ENCODE peak calls at places on chromosomes 11 and 22, in six cellular contexts. D, T, U, J, K and C are unnamed samples.

GRCh38 chr11:122002926-122003325 is 113.1 kb downstream of the BLID start:
- DNase-seq in J (no peak), K (no peak), T (peak), U (no peak), D (no peak), C (no peak)

GRCh38 chr22:19873138-19873959 is 18.7 kb upstream of the GNB1L start:
- DNase-seq in K (no peak), U (peak), J (no peak), D (no peak), T (no peak), C (no peak)

GRCh38 chr22:47299211-47299878 is 536.9 kb downstream of the TBC1D22A start:
- DNase-seq in J (no peak), U (no peak), T (no peak), K (no peak), D (no peak), C (no peak)

GRCh38 chr11:26901162-26901561 is 92.8 kb upstream of the FIBIN start:
- DNase-seq in U (no peak), J (no peak), D (no peak), T (no peak), K (no peak), C (no peak)

GRCh38 chr11:127996825-127997224 is 590.5 kb downstream of the ETS1 start:
- DNase-seq in D (no peak), T (peak), K (no peak), J (no peak), U (no peak), C (peak)

GRCh38 chr11:120660024-120660565 is 148.5 kb downstream of the GRIK4 start:
- DNase-seq in U (no peak), J (peak), D (peak), T (peak), K (peak), C (peak)

GRCh38 chr11:47111318-47111804 is 65.3 kb downstream of the ARFGAP2 start:
- DNase-seq in J (no peak), U (no peak), D (no peak), K (no peak), T (no peak), C (no peak)

GRCh38 chr22:22769434-22770279 is 118.0 kb upstream of the IGLL5 start:
- DNase-seq in T (no peak), J (no peak), K (no peak), U (no peak), D (no peak), C (no peak)

GRCh38 chr11:64729851-64730382 is 6.9 kb upstream of the NRXN2 start:
- DNase-seq in U (no peak), T (no peak), K (peak), J (no peak), D (no peak), C (no peak)

GRCh38 chr22:49968313-49968830 is 7.8 kb downstream of the PIM3 start:
- DNase-seq in J (no peak), U (no peak), T (no peak), D (no peak), K (peak), C (no peak)

GRCh38 chr22:47351836-47352579 is 589.6 kb downstream of the TBC1D22A start:
- DNase-seq in J (no peak), T (no peak), D (no peak), U (no peak), K (no peak), C (no peak)

GRCh38 chr22:19398680-19399079 is 32.9 kb downstream of the HIRA start:
- DNase-seq in D (no peak), T (no peak), K (no peak), J (no peak), U (no peak), C (no peak)

GRCh38 chr11:63985812-63986155 is 454 bp upstream of the OTUB1 start:
- DNase-seq in J (no peak), T (no peak), U (no peak), K (no peak), D (peak), C (no peak)

GRCh38 chr11:12121504-12121903 is 11.1 kb downstream of the MICAL2 start:
- DNase-seq in D (no peak), K (no peak), J (no peak), U (no peak), T (no peak), C (no peak)

GRCh38 chr11:12757416-12757815 is 83.2 kb downstream of the TEAD1 start:
- DNase-seq in D (no peak), K (no peak), T (no peak), J (no peak), U (no peak), C (no peak)

GRCh38 chr22:30996462-30996861 is 27.4 kb downstream of the TUG1 start:
- DNase-seq in T (no peak), J (no peak), U (no peak), K (no peak), D (no peak), C (no peak)

GRCh38 chr11:68591719-68592118 is 92.6 kb upstream of the GAL start:
- DNase-seq in J (no peak), D (no peak), U (no peak), K (no peak), T (no peak), C (no peak)

GRCh38 chr11:33690290-33691050 is 10.2 kb downstream of the C11orf91 start:
- DNase-seq in D (no peak), K (no peak), U (no peak), T (peak), J (peak), C (peak)

GRCh38 chr11:46237248-46238077 is 40.0 kb upstream of the CREB3L1 start:
- DNase-seq in T (peak), K (peak), U (peak), J (peak), D (peak), C (peak)

GRCh38 chr11:14768789-14769188 is 123.2 kb downstream of the CYP2R1 start:
- DNase-seq in J (no peak), T (no peak), K (no peak), D (no peak), U (no peak), C (no peak)

GRCh38 chr11:31797227-31798056 is 13.7 kb downstream of the PAX6 start:
- DNase-seq in T (no peak), K (no peak), J (no peak), D (no peak), U (no peak), C (no peak)

GRCh38 chr11:46463701-46464100 is 72.1 kb upstream of the CHRM4 start:
- DNase-seq in D (no peak), J (no peak), U (no peak), K (no peak), T (no peak), C (no peak)

GRCh38 chr11:66891849-66892660 is 35.2 kb downstream of the LRFN4 start:
- DNase-seq in J (peak), D (no peak), T (peak), K (no peak), U (no peak), C (peak)

GRCh38 chr11:59216654-59217640 is 4.2 kb upstream of the MPEG1 start:
- DNase-seq in T (peak), U (no peak), K (no peak), J (peak), D (no peak), C (peak)

GRCh38 chr11:113240389-113240788 is 74.0 kb upstream of the TTC12 start:
- DNase-seq in J (no peak), U (no peak), T (no peak), D (no peak), K (no peak), C (no peak)

GRCh38 chr11:72039108-72039850 is 40.6 kb downstream of the IL18BP start:
- DNase-seq in K (no peak), T (peak), D (no peak), J (no peak), U (no peak), C (no peak)

GRCh38 chr11:72470386-72470785 is 36.1 kb upstream of the CLPB start:
- DNase-seq in K (no peak), D (no peak), U (no peak), J (no peak), T (no peak), C (no peak)

GRCh38 chr11:32884770-32885384 is 7.7 kb upstream of the QSER1 start:
- DNase-seq in T (no peak), U (no peak), D (no peak), J (no peak), K (no peak), C (peak)

GRCh38 chr11:126127898-126128297 is 65.2 kb upstream of the CDON start:
- DNase-seq in U (no peak), T (no peak), J (no peak), K (peak), D (no peak), C (no peak)

GRCh38 chr22:36544107-36544620 is 15.2 kb upstream of the EIF3D start:
- DNase-seq in J (no peak), T (peak), U (no peak), K (no peak), D (no peak), C (no peak)

GRCh38 chr11:17197431-17197898 is 10.3 kb downstream of the PIK3C2A start:
- DNase-seq in K (no peak), D (no peak), J (peak), T (peak), U (no peak), C (no peak)

GRCh38 chr11:78168539-78169477 is 19.6 kb downstream of the KCTD21 start:
- DNase-seq in U (no peak), D (no peak), K (no peak), T (peak), J (no peak), C (peak)

GRCh38 chr11:131653244-131653643 is 282.8 kb downstream of the NTM start:
- DNase-seq in J (no peak), D (no peak), T (no peak), K (no peak), U (no peak), C (no peak)

GRCh38 chr11:9758676-9759518 is 95.0 kb downstream of the SWAP70 start:
- DNase-seq in U (peak), K (peak), D (peak), T (peak), J (peak), C (peak)
- TF ChIP-seq CTCF in U (no peak), K (no peak), D (no peak), T (peak), J (no peak), C (no peak)

GRCh38 chr11:3181722-3182461 is 16.8 kb upstream of the OSBPL5 start:
- DNase-seq in J (no peak), U (no peak), T (no peak), K (no peak), D (no peak), C (no peak)

GRCh38 chr11:3180869-3181268 is 15.8 kb upstream of the OSBPL5 start:
- DNase-seq in D (no peak), K (no peak), J (no peak), U (peak), T (no peak), C (no peak)

GRCh38 chr11:3184732-3185347 is 19.7 kb upstream of the OSBPL5 start:
- DNase-seq in K (no peak), D (no peak), U (no peak), J (no peak), T (no peak), C (no peak)

GRCh38 chr11:3182462-3182852 is 17.3 kb upstream of the OSBPL5 start:
- DNase-seq in D (no peak), J (no peak), U (no peak), K (no peak), T (no peak), C (no peak)

GRCh38 chr11:3183523-3183922 is 18.4 kb upstream of the OSBPL5 start:
- DNase-seq in U (no peak), T (no peak), J (no peak), D (no peak), K (no peak), C (no peak)
- TF ChIP-seq CTCF in U (no peak), T (no peak), J (no peak), D (no peak), K (no peak), C (no peak)

DNA sequence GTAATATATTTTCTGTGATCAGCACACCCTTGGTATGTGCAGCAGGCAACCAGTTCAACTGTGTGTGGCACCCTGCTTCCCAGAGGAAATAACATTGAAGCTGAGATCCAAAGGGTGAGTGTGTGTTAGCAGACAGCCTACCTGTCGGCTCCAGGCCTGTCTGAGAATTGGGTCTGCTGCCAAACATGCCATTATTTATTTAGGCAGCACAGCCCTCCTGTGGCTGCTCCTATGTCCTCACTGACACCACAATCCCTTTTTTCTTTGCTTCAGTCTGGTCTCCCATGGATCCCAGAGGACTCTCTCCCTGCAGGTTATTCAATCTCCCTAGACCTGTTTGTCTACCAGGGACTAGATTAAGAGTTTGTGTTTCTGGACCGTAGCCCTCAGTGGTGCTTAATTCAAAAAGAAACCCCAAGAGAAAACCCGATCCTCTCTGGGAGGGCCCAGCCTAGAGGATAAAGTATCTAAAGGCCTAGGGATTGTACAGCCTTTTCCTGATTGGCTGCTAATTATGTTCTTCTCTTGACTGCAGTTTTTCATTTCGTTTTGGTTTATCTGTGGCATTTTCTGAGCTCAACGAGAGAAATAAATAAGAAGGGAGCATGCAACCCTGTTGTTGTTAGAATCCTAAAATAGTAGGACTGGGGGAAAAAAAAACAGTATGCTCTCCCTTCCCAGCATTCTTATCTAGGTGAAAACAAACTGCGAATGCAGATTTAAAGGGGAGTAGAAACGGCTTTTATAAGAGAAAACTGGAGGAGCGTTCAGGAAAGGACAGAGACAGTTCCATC is 24.1 kb downstream of the KCNE3 start:
- DNase-seq in J (peak), U (no peak), T (peak), D (no peak), K (no peak), C (peak)
- TF ChIP-seq CTCF in J (peak), U (no peak), T (no peak), D (no peak), K (no peak), C (peak)

GRCh38 chr11:119572481-119573424 is 149.8 kb upstream of the THY1 start:
- DNase-seq in K (no peak), T (no peak), J (peak), D (no peak), U (no peak), C (peak)
- TF ChIP-seq CTCF in K (peak), T (no peak), J (no peak), D (no peak), U (no peak), C (no peak)